ENCODE peak calls at places on chromosomes 16 and 17, in four cellular contexts. C, X, F and G are unnamed samples.

GRCh38 chr17:19409509-19409908 is 1.5 kb upstream of the RNF112 start:
- DNase-seq in C (no peak), X (peak; percentile 48), F (no peak), G (no peak)

GRCh38 chr17:27533874-27534815 is 77.9 kb downstream of the KSR1 start:
- DNase-seq in C (no peak), X (peak; percentile 66), F (no peak), G (no peak)

GRCh38 chr16:57444711-57445110 is 2.5 kb downstream of the CIAPIN1 start:
- DNase-seq in C (no peak), X (peak; percentile 41), F (no peak), G (no peak)

GRCh38 chr16:48271728-48272127 is 24.4 kb upstream of the ABCC11 start:
- DNase-seq in C (no peak), X (no peak), F (no peak), G (no peak)

GRCh38 chr16:85520853-85521736 is 92.0 kb upstream of the GSE1 start:
- DNase-seq in C (peak; percentile 97), X (no peak), F (no peak), G (no peak)

GRCh38 chr16:31537362-31537921 is 9.7 kb downstream of the AHSP start:
- DNase-seq in C (no peak), X (peak; percentile 9), F (no peak), G (no peak)

GRCh38 chr16:73057369-73058210 is 9.7 kb upstream of the ZFHX3 start:
- DNase-seq in C (no peak), X (peak; percentile 58), F (no peak), G (peak; percentile 81)

GRCh38 chr17:55273579-55274370 is 9.0 kb downstream of the HLF start:
- DNase-seq in C (no peak), X (no peak), F (no peak), G (no peak)

GRCh38 chr17:54439816-54440215 is 460.8 kb upstream of the TOM1L1 start:
- DNase-seq in C (no peak), X (no peak), F (no peak), G (no peak)

GRCh38 chr16:67397812-67398545 is 4.7 kb upstream of the TPPP3 start:
- DNase-seq in C (no peak), X (no peak), F (no peak), G (no peak)

GRCh38 chr17:34980681-34981537 is 597 bp downstream of the LIG3 start:
- DNase-seq in C (peak; percentile 76), X (peak; percentile 90), F (peak; percentile 78), G (peak; percentile 96)

GRCh38 chr17:50181601-50182345 is 16.0 kb downstream of the SGCA start:
- DNase-seq in C (no peak), X (peak; percentile 68), F (no peak), G (no peak)

GRCh38 chr16:71792176-71792575 is 16.5 kb downstream of the AP1G1 start:
- DNase-seq in C (no peak), X (no peak), F (no peak), G (no peak)

GRCh38 chr17:63621684-63622570 is at the start of gene MAP3K3:
- DNase-seq in C (peak; percentile 98), X (peak; percentile 100), F (peak; percentile 96), G (peak; percentile 99)

GRCh38 chr17:39244600-39245570 is 19.1 kb upstream of the STAC2 start:
- DNase-seq in C (peak; percentile 87), X (peak; percentile 87), F (peak; percentile 91), G (peak; percentile 77)

GRCh38 chr16:71431176-71431575 is 10.7 kb downstream of the TLE7 start:
- DNase-seq in C (no peak), X (no peak), F (no peak), G (no peak)

GRCh38 chr17:1109606-1110523 is 69.9 kb downstream of the ABR start:
- DNase-seq in C (no peak), X (no peak), F (no peak), G (no peak)

GRCh38 chr17:66548158-66548557 is 245.7 kb downstream of the PRKCA start:
- DNase-seq in C (no peak), X (no peak), F (peak; percentile 51), G (no peak)

GRCh38 chr17:80657561-80657960 is 112.9 kb downstream of the RPTOR start:
- DNase-seq in C (no peak), X (no peak), F (no peak), G (no peak)

GRCh38 chr17:77444653-77445029 is 303.9 kb downstream of the SEC14L1 start:
- DNase-seq in C (no peak), X (peak; percentile 80), F (no peak), G (peak; percentile 66)

GRCh38 chr16:66273644-66274334 is 92.7 kb upstream of the CDH5 start:
- DNase-seq in C (no peak), X (peak; percentile 52), F (no peak), G (no peak)

GRCh38 chr17:34241062-34241461 is 14.0 kb upstream of the CCL2 start:
- DNase-seq in C (no peak), X (peak; percentile 63), F (no peak), G (no peak)

GRCh38 chr16:51408357-51408756 is 257.3 kb upstream of the SALL1 start:
- DNase-seq in C (no peak), X (no peak), F (no peak), G (no peak)

GRCh38 chr16:57774886-57775285 is 27.4 kb downstream of the KIFC3 start:
- DNase-seq in C (no peak), X (no peak), F (no peak), G (no peak)

GRCh38 chr17:53134546-53134945 is 688.2 kb upstream of the KIF2B start:
- DNase-seq in C (no peak), X (no peak), F (no peak), G (no peak)

GRCh38 chr17:8753976-8754440 is 4.3 kb downstream of the SPDYE4 start:
- DNase-seq in C (no peak), X (peak; percentile 45), F (no peak), G (peak; percentile 60)

GRCh38 chr16:82843606-82844271 is 217.0 kb downstream of the CDH13 start:
- DNase-seq in C (no peak), X (no peak), F (no peak), G (no peak)

GRCh38 chr17:60646701-60647100 is 30.9 kb upstream of the BCAS3 start:
- DNase-seq in C (no peak), X (no peak), F (no peak), G (no peak)

GRCh38 chr17:59367657-59368045 is 36.2 kb downstream of the YPEL2 start:
- DNase-seq in C (no peak), X (no peak), F (no peak), G (no peak)

GRCh38 chr17:2755941-2756724 is 6.7 kb upstream of the CCDC92B start:
- DNase-seq in C (no peak), X (no peak), F (no peak), G (no peak)

GRCh38 chr16:56312556-56312955 is 112.8 kb downstream of the AMFR start:
- DNase-seq in C (no peak), X (no peak), F (no peak), G (no peak)

GRCh38 chr16:56314244-56314850 is 111.0 kb downstream of the AMFR start:
- DNase-seq in C (no peak), X (no peak), F (no peak), G (no peak)

GRCh38 chr16:56316545-56316944 is 108.8 kb downstream of the AMFR start:
- DNase-seq in C (no peak), X (no peak), F (no peak), G (no peak)

GRCh38 chr16:56317998-56318912 is 107.1 kb downstream of the AMFR start:
- DNase-seq in C (peak; percentile 78), X (peak; percentile 85), F (peak; percentile 78), G (peak; percentile 90)

DNA sequence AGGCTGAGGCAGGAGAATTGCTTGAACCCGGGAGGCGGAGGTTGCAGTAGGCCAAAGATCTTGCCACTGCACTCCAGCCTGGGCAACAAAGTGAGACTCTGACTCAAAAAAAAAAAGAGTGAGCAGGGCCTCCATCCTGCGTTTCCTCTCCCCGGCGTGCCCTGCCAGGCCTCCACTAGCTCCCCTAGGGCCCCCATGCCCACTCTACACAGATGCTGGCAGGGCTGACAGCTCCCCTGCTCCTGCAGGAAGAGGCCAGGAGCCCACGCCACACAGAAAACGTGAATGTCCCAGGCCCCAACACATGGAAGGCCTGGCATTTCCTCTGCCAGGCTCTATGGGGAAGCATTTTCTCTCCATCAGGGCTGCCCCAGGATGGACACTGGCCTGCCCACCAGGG is 109.4 kb downstream of the AMFR start:
- DNase-seq in C (no peak), X (no peak), F (no peak), G (no peak)
- TF ChIP-seq CTCF in C (no peak), X (no peak), F (no peak), G (no peak)

GRCh38 chr17:45081046-45081703 is 20.1 kb downstream of the NMT1 start:
- DNase-seq in C (no peak), X (no peak), F (no peak), G (no peak)
- TF ChIP-seq CTCF in C (no peak), X (no peak), F (no peak), G (no peak)

GRCh38 chr17:58269557-58270291 is 11.0 kb downstream of the MPO start:
- DNase-seq in C (no peak), X (no peak), F (no peak), G (no peak)

GRCh38 chr17:58265902-58266875 is 14.5 kb downstream of the MPO start:
- DNase-seq in C (no peak), X (no peak), F (no peak), G (no peak)

GRCh38 chr17:58268774-58269556 is 11.8 kb downstream of the MPO start:
- DNase-seq in C (no peak), X (no peak), F (no peak), G (no peak)

GRCh38 chr17:58268326-58268725 is 12.4 kb downstream of the MPO start:
- DNase-seq in C (no peak), X (no peak), F (no peak), G (no peak)

DNA sequence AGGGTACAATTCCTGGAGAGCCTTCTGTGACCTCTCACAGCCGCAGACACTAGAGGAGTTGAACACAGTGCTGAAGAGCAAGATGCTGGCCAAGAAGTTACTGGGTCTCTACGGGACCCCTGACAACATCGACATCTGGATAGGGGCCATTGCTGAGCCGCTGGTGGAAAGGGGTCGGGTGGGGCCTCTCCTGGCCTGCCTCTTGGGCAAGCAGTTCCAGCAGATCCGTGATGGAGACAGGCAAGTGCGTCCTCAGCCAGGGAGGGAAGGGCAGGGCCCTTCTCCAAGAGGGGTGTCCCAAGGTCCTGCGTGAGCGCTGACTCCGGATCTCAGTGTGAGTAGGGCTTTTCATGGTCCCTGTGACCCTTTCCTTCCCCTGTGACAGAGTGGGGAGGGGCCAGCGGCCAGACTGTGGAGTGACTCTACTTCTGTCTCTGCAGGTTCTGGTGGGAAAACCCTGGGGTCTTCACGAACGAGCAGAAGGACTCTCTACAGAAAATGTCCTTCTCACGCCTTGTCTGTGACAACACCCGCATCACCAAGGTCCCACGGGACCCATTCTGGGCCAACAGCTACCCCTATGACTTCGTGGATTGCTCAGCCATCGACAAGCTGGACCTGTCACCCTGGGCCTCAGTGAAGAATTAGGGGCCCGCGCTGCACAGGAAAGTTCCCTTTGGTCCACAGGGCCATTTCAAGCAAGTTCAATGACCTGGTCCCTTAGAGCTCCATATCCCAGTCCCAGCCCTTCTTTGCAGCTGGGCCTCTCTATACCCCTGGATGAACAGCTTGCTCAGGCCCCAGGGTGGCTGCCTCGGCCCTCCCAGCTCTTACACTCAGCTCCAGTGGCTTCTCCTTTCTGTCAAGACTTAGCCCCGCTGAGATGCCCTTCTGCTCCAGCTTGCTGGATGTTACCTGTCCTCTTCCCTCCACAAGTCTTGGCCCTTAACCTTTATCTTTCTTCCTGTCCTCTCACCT is 13.1 kb downstream of the MPO start:
- DNase-seq in C (no peak), X (no peak), F (no peak), G (no peak)
- TF ChIP-seq CTCF in C (no peak), X (no peak), F (no peak), G (no peak)

DNA sequence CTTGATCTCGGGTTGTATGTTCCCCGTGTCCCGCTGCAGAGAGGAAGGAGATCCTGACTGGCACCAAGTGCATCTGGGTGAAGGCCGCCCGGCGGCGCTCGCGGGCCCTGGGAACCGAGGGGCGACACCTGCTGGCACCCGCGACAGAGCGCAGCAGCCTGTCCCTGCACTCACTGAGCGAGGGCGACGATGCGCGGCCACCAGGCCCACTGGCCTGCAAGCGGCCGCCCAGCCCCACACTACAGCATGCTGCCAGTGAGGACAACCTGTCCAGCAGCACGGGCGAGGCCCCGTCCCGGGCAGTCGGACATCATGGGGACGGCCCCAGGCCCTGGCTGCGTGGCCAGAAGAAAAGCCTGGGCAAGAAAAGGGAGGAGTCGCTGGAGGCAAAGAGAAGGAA is 7.5 kb downstream of the BTBD17 start:
- DNase-seq in C (no peak), X (no peak), F (peak; percentile 57), G (peak; percentile 89)
- TF ChIP-seq CTCF in C (no peak), X (peak; percentile 39), F (peak; percentile 54), G (peak; percentile 97)